ENCODE peak calls at places on chromosomes 11 and 22, in five cellular contexts. V is posterior vena cava, H is cerebellum, D is ELR, K is amniotic stem cell. T is an unnamed sample.

GRCh38 chr11:8532475-8532874 is 61.6 kb downstream of the STK33 start:
- DNase-seq in D (no peak), K (no peak), V (no peak), H (no peak), T (no peak)

GRCh38 chr11:6483015-6483414 is 1.7 kb downstream of the TIMM10B start:
- DNase-seq in H (no peak), D (no peak), V (no peak), K (no peak), T (no peak)

GRCh38 chr22:48945621-48946458 is 881.8 kb downstream of the BRD1 start:
- DNase-seq in V (peak), K (no peak), D (no peak), H (no peak), T (peak)

GRCh38 chr11:69355346-69355940 is 61.5 kb downstream of the MYEOV start:
- DNase-seq in V (peak), D (no peak), H (no peak), K (no peak), T (no peak)

GRCh38 chr11:67352546-67353316 is 615 bp downstream of the POLD4 start:
- DNase-seq in H (no peak), K (no peak), D (peak), V (peak), T (peak)

GRCh38 chr11:6992026-6992425 is 28.1 kb downstream of the ZNF214 start:
- DNase-seq in V (no peak), D (no peak), K (no peak), H (no peak), T (no peak)

GRCh38 chr11:66555416-66555815 is 8.7 kb downstream of the ACTN3 start:
- DNase-seq in D (no peak), H (no peak), K (no peak), V (no peak), T (no peak)

GRCh38 chr11:20876738-20877137 is 207.4 kb downstream of the NELL1 start:
- DNase-seq in K (no peak), V (no peak), D (no peak), H (no peak), T (no peak)

GRCh38 chr11:100925935-100926334 is 203.7 kb downstream of the PGR start:
- DNase-seq in D (peak), H (no peak), K (no peak), V (no peak), T (no peak)

GRCh38 chr22:26606611-26607010 is 11.2 kb downstream of the CRYBB1 start:
- DNase-seq in K (no peak), V (no peak), D (peak), H (no peak), T (no peak)

GRCh38 chr11:19076744-19077589 is 16.4 kb upstream of the MRGPRX2 start:
- DNase-seq in K (peak), D (peak), H (peak), V (peak), T (no peak)

GRCh38 chr11:62707277-62707771 is at the start of the genes BSCL2 and GNG3:
- DNase-seq in D (no peak), H (peak), V (no peak), K (no peak), T (no peak)

GRCh38 chr11:78798567-78799170 is 224.0 kb upstream of the NARS2 start:
- DNase-seq in H (peak), D (peak), V (peak), K (no peak), T (peak)

GRCh38 chr22:43493297-43493696 is 81.5 kb downstream of the MPPED1 start:
- DNase-seq in V (no peak), K (no peak), D (no peak), H (no peak), T (no peak)

GRCh38 chr22:26893034-26893710 is 235.8 kb downstream of the MIAT start:
- DNase-seq in V (peak), D (no peak), K (no peak), H (no peak), T (no peak)

GRCh38 chr22:31106001-31106571 is 1.3 kb downstream of the SELENOM start:
- DNase-seq in H (no peak), D (peak), K (no peak), V (no peak), T (peak)

GRCh38 chr11:86592047-86592564 is 80.3 kb downstream of the ME3 start:
- DNase-seq in D (peak), H (no peak), K (no peak), V (no peak), T (no peak)

GRCh38 chr22:41256254-41256897 is 15.6 kb upstream of the CHADL start:
- DNase-seq in D (peak), V (no peak), H (no peak), K (peak), T (no peak)

GRCh38 chr11:85875505-85875904 is 20.3 kb downstream of the CCDC83 start:
- DNase-seq in D (peak), K (no peak), H (no peak), V (no peak), T (no peak)

GRCh38 chr11:59106363-59107336 is at the start of gene FAM111B:
- DNase-seq in D (peak), V (peak), H (peak), K (peak), T (peak)

GRCh38 chr11:134026655-134027343 is 42.1 kb upstream of the JAM3 start:
- DNase-seq in V (no peak), K (no peak), H (no peak), D (no peak), T (no peak)

GRCh38 chr11:10564692-10565318 is 3.7 kb downstream of the LYVE1 start:
- DNase-seq in K (no peak), V (no peak), H (no peak), D (peak), T (no peak)

GRCh38 chr11:18720086-18720810 is 5.7 kb downstream of the IGSF22 start:
- DNase-seq in D (no peak), H (no peak), V (no peak), K (no peak), T (no peak)

GRCh38 chr22:44396021-44396726 is 83.4 kb upstream of the SHISAL1 start:
- DNase-seq in V (peak), H (no peak), K (no peak), D (no peak), T (no peak)

GRCh38 chr11:61195710-61196109 is 7.6 kb upstream of the PGA3 start:
- DNase-seq in H (no peak), K (no peak), V (no peak), D (no peak), T (no peak)

GRCh38 chr11:118610220-118610772 is 2.9 kb downstream of the PHLDB1 start:
- DNase-seq in H (no peak), D (no peak), V (peak), K (no peak), T (peak)

GRCh38 chr11:129946256-129946655 is 50.9 kb upstream of the NFRKB start:
- DNase-seq in D (peak), H (no peak), V (no peak), K (no peak), T (no peak)

GRCh38 chr11:67564230-67564629 is 19.4 kb upstream of the GSTP1 start:
- DNase-seq in D (peak), H (no peak), V (no peak), K (no peak), T (no peak)

GRCh38 chr22:35835267-35835997 is 117.8 kb downstream of the APOL5 start:
- DNase-seq in V (no peak), D (peak), H (no peak), K (no peak), T (no peak)

GRCh38 chr11:112097734-112098528 is 11.3 kb downstream of the SDHD start:
- DNase-seq in V (no peak), D (no peak), K (no peak), H (no peak), T (no peak)

GRCh38 chr22:32721328-32722180 is 80.0 kb upstream of the TIMP3 start:
- DNase-seq in V (no peak), H (no peak), D (no peak), K (no peak), T (no peak)

GRCh38 chr11:7175007-7175406 is 76.7 kb upstream of the SYT9 start:
- DNase-seq in K (no peak), H (no peak), V (no peak), D (no peak), T (no peak)